ENCODE peak calls at places on chromosomes 5 and 9, in seven cellular contexts. A is fibroblast of lung, H is GM23338, R is BJ, Y is progenitor cell of endocrine pancreas, V is cardiac fibroblast, Z is HepG2. T is an unnamed sample.

GRCh38 chr5:150625164-150625535 is 15.3 kb upstream of the SYNPO start:
- DNase-seq in A (no peak), H (peak; percentile 34), R (no peak), Y (no peak), V (no peak), Z (no peak), T (no peak)

GRCh38 chr5:14660836-14661235 is 3.7 kb upstream of the OTULIN start:
- DNase-seq in A (no peak), H (no peak), R (no peak), Y (no peak), V (no peak), Z (no peak), T (no peak)

GRCh38 chr5:151694035-151694485 is 7.3 kb upstream of the SPARC start:
- DNase-seq in A (peak; percentile 70), H (no peak), R (no peak), Y (no peak), V (peak; percentile 85), Z (peak; percentile 97), T (no peak)

GRCh38 chr5:110896901-110897300 is 158.1 kb downstream of the SLC25A46 start:
- DNase-seq in A (peak; percentile 64), H (no peak), R (no peak), Y (no peak), V (peak; percentile 33), Z (no peak), T (no peak)

GRCh38 chr5:150146862-150147579 is 8.6 kb downstream of the PDGFRB start:
- DNase-seq in A (no peak), H (no peak), R (no peak), Y (no peak), V (no peak), Z (no peak), T (no peak)

GRCh38 chr5:10257870-10258269 is 7.8 kb downstream of the CCT5 start:
- DNase-seq in A (no peak), H (no peak), R (no peak), Y (no peak), V (no peak), Z (no peak), T (no peak)

GRCh38 chr5:171614511-171614910 is 171.1 kb upstream of the SMIM23 start:
- DNase-seq in A (no peak), H (no peak), R (no peak), Y (no peak), V (no peak), Z (no peak), T (no peak)

GRCh38 chr5:65199988-65200668 is 281.6 kb downstream of the ADAMTS6 start:
- DNase-seq in A (peak; percentile 87), H (no peak), R (peak; percentile 42), Y (no peak), V (peak; percentile 72), Z (no peak), T (no peak)

GRCh38 chr9:134177624-134178393 is 13.4 kb upstream of the RNU6ATAC start:
- DNase-seq in A (no peak), H (no peak), R (no peak), Y (no peak), V (no peak), Z (no peak), T (no peak)

GRCh38 chr9:123927625-123928308 is 2.2 kb downstream of the DENND1A start:
- DNase-seq in A (no peak), H (no peak), R (peak; percentile 27), Y (no peak), V (peak; percentile 65), Z (no peak), T (no peak)

GRCh38 chr5:14491505-14491904 is 90.1 kb upstream of the OTULINL start:
- DNase-seq in A (peak; percentile 42), H (no peak), R (no peak), Y (no peak), V (peak; percentile 71), Z (no peak), T (no peak)

GRCh38 chr5:34524123-34524522 is 132.0 kb upstream of the RAI14 start:
- DNase-seq in A (peak; percentile 76), H (no peak), R (no peak), Y (no peak), V (peak; percentile 58), Z (no peak), T (no peak)

GRCh38 chr5:119339965-119340364 is 15.9 kb upstream of the TNFAIP8 start:
- DNase-seq in A (no peak), H (no peak), R (no peak), Y (no peak), V (no peak), Z (no peak), T (no peak)

GRCh38 chr9:81522721-81523551 is 166.4 kb downstream of the TLE1 start:
- DNase-seq in A (peak; percentile 57), H (peak; percentile 78), R (peak; percentile 12), Y (no peak), V (peak; percentile 81), Z (peak; percentile 77), T (no peak)

GRCh38 chr9:113822315-113822714 is 53.8 kb upstream of the ZNF618 start:
- DNase-seq in A (no peak), H (no peak), R (no peak), Y (no peak), V (no peak), Z (no peak), T (no peak)

GRCh38 chr9:124321935-124322334 is 64.2 kb downstream of the NEK6 start:
- DNase-seq in A (no peak), H (no peak), R (no peak), Y (no peak), V (no peak), Z (no peak), T (no peak)

GRCh38 chr5:130995254-130995515 is 169.9 kb downstream of the HINT1 start:
- DNase-seq in A (no peak), H (no peak), R (no peak), Y (no peak), V (no peak), Z (no peak), T (no peak)

GRCh38 chr5:104421431-104421830 is 858.8 kb upstream of the NUDT12 start:
- DNase-seq in A (no peak), H (no peak), R (no peak), Y (no peak), V (no peak), Z (no peak), T (no peak)

DNA sequence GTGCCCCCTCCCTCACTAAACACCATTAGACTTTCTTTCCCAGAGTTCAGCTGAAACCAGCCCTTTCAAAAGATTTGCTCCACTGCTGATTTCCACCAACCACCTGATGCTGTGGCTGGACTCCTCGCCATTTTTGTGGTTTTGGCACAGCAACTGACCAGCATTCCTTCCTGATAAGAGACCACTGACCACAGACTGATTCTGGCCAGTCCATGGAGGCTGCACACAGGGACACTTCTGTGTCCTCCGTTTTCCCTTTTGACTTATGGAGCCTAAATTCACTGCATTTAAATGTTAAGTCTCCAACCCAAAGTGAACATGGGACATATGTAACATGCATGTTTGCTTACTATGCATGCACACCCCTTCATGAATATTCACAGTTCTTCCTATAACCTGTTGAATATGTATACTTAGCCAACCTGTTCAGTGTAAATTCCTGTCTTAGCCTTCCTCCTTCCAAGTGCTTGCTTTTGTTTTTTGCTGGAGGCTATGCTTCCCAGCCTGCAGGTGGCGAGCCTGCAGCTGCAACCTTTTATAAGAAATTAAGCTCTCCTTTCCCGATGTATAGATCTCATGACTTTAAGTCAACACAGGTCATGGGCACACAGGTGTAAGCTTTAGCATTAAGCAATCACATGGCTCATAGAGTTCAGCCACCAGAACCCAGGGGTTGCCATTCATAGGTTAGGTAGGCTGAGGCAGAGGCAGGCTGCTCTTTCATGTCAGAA is 78.7 kb downstream of the ACTL7B start:
- DNase-seq in A (peak; percentile 89), H (peak; percentile 59), R (no peak), Y (no peak), V (peak; percentile 78), Z (peak; percentile 81), T (no peak)
- TF ChIP-seq CTCF in A (peak; percentile 41), H (peak; percentile 67), R (peak; percentile 41), Y (peak; percentile 43), V (peak; percentile 40), Z (peak; percentile 49), T (peak; percentile 24)

GRCh38 chr5:159441441-159441840 is 111.2 kb upstream of the IL12B start:
- DNase-seq in A (no peak), H (peak; percentile 68), R (no peak), Y (no peak), V (no peak), Z (peak; percentile 16), T (peak; percentile 41)

GRCh38 chr5:159442210-159442850 is 112.0 kb upstream of the IL12B start:
- DNase-seq in A (peak; percentile 22), H (peak; percentile 53), R (no peak), Y (no peak), V (no peak), Z (no peak), T (no peak)

GRCh38 chr5:159440235-159440634 is 109.9 kb upstream of the IL12B start:
- DNase-seq in A (no peak), H (peak; percentile 14), R (no peak), Y (no peak), V (no peak), Z (no peak), T (no peak)

GRCh38 chr5:159440948-159441347 is 110.7 kb upstream of the IL12B start:
- DNase-seq in A (no peak), H (no peak), R (no peak), Y (no peak), V (no peak), Z (no peak), T (no peak)

DNA sequence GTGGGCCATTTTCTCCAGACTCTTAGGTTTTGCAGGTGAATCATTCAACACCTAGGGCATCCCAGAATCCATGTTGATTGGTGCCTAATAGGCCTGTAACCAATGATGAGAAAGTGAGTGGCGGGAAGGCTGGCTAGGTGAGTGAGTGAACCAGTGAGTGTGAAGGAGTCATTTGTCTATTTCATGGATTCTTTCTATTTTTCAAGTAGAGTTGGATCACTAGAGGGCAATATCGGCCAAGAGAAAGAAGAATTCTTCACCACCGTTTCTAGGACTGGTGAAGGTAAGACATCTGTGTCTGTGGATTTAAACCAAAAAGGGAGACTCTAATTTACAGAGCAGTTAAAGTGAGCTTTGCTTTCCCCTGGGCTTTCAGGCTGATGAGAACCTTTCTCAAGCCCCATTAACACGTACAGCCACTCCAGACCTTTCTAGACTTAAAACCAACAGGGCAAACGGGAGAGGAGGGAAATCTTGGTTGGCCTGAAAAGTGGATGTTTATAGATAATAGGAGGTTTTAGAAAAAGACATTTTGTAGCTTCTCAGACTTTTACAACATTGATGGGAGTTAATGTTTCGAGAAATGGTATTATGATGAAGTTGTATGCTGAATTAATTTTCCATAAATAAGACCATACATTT is 114.3 kb upstream of the IL12B start:
- DNase-seq in A (peak; percentile 54), H (peak; percentile 66), R (no peak), Y (no peak), V (peak; percentile 77), Z (peak; percentile 48), T (no peak)
- TF ChIP-seq CTCF in A (peak; percentile 46), H (peak; percentile 43), R (peak; percentile 51), Y (peak; percentile 56), V (peak; percentile 48), Z (peak; percentile 71), T (no peak)

GRCh38 chr9:95181226-95181818 is 136.2 kb downstream of the FANCC start:
- DNase-seq in A (no peak), H (peak; percentile 28), R (no peak), Y (no peak), V (peak; percentile 22), Z (no peak), T (no peak)
- TF ChIP-seq CTCF in A (peak; percentile 44), H (peak; percentile 74), R (peak; percentile 41), Y (peak; percentile 62), V (peak; percentile 46), Z (no peak), T (peak; percentile 84)

DNA sequence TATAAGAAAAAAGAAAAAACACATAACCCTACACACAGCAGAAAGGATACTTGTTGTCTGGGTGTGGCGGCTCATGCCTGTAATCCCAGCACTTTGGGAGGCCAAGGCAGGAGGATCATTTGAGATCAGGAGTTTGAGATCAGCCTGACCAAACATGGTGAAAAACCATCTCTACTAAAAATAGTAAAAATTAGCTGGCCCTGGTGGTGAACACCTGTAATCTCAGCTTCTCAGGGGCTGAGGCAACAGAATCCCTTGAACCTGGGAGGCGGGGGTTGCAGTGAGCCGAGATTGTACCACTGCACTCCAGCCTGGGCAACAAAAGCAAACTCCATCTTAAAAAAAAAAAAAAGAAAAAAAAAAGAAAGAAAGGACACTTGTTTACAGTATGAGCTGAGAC is 147.6 kb upstream of the PITX1 start:
- DNase-seq in A (no peak), H (peak; percentile 21), R (no peak), Y (no peak), V (no peak), Z (no peak), T (no peak)
- TF ChIP-seq CTCF in A (no peak), H (no peak), R (no peak), Y (peak; percentile 27), V (peak; percentile 4), Z (no peak), T (peak; percentile 49)

T was measured in endothelial cell.